ENCODE peak calls at places on chromosomes 7 and 10, in nine cellular contexts. S, C, M, E, B, K, U, R and D are unnamed samples.
A peak's percentile ranks its signal among the peaks of the same experiment; 100 is the strongest.

GRCh38 chr10:11712761-11713160 is 29.4 kb upstream of the ECHDC3 start:
- DNase-seq in S (no peak), C (no peak), M (peak; percentile 46), E (no peak), B (no peak), K (no peak), U (no peak), R (no peak), D (no peak)

GRCh38 chr7:149771199-149771636 is 2.2 kb downstream of the ZNF467 start:
- DNase-seq in S (no peak), C (peak; percentile 30), M (no peak), E (no peak), B (no peak), K (no peak), U (peak; percentile 22), R (no peak), D (no peak)

GRCh38 chr10:21069929-21070363 is 172.8 kb upstream of the NEBL start:
- DNase-seq in S (no peak), C (peak; percentile 43), M (no peak), E (no peak), B (peak; percentile 34), K (no peak), U (no peak), R (no peak), D (no peak)

GRCh38 chr7:2523941-2524807 is 4.6 kb downstream of the LFNG start:
- DNase-seq in S (no peak), C (peak; percentile 74), M (peak; percentile 65), E (peak; percentile 88), B (peak; percentile 95), K (no peak), U (peak; percentile 96), R (no peak), D (peak; percentile 76)

GRCh38 chr10:17316488-17317170 is 88.6 kb downstream of the VIM start:
- DNase-seq in S (no peak), C (no peak), M (no peak), E (no peak), B (no peak), K (no peak), U (no peak), R (no peak), D (no peak)

GRCh38 chr7:3095046-3095445 is 51.4 kb upstream of the CARD11 start:
- DNase-seq in S (peak; percentile 32), C (no peak), M (no peak), E (no peak), B (no peak), K (peak; percentile 15), U (peak; percentile 38), R (no peak), D (no peak)

GRCh38 chr7:142870575-142871259 is 14.8 kb downstream of the TRPV6 start:
- DNase-seq in S (no peak), C (no peak), M (no peak), E (no peak), B (no peak), K (no peak), U (no peak), R (no peak), D (no peak)

GRCh38 chr10:26480909-26481703 is 43.0 kb downstream of the APBB1IP start:
- DNase-seq in S (no peak), C (no peak), M (no peak), E (no peak), B (no peak), K (no peak), U (peak; percentile 50), R (no peak), D (no peak)

GRCh38 chr10:34723746-34724145 is 91.3 kb downstream of the PARD3 start:
- DNase-seq in S (no peak), C (peak; percentile 50), M (peak; percentile 82), E (peak; percentile 26), B (peak; percentile 88), K (no peak), U (peak; percentile 59), R (no peak), D (peak; percentile 62)

GRCh38 chr10:130492266-130492934 is 356.2 kb downstream of the GLRX3 start:
- DNase-seq in S (no peak), C (no peak), M (no peak), E (no peak), B (no peak), K (no peak), U (no peak), R (no peak), D (no peak)

GRCh38 chr10:65500716-65501115 is 1425.1 kb upstream of the LRRTM3 start:
- DNase-seq in S (no peak), C (no peak), M (no peak), E (no peak), B (no peak), K (no peak), U (no peak), R (no peak), D (no peak)